ENCODE peak calls at places on chromosomes 5 and 9, in seven cellular contexts. One of them, this sample, is unnamed.

GRCh38 chr5:572398-573019 is 39.6 kb upstream of the CEP72 start:
- DNase-seq in kidney epithelial cell: no peak
- DNase-seq in tibial artery: no peak
- DNase-seq in psoas muscle: no peak
- DNase-seq in upper lobe of right lung: no peak
- DNase-seq in stomach: no peak
- DNase-seq in fibroblast of pulmonary artery: no peak
- DNase-seq in this sample: no peak

GRCh38 chr9:91789941-91790340 is 160.1 kb downstream of the ROR2 start:
- DNase-seq in psoas muscle: no peak
- DNase-seq in kidney epithelial cell: no peak
- DNase-seq in upper lobe of right lung: no peak
- DNase-seq in fibroblast of pulmonary artery: peak
- DNase-seq in stomach: no peak
- DNase-seq in tibial artery: no peak
- DNase-seq in this sample: no peak

GRCh38 chr9:4590430-4591122 is 71.5 kb upstream of the PLPP6 start:
- DNase-seq in stomach: no peak
- DNase-seq in fibroblast of pulmonary artery: no peak
- DNase-seq in tibial artery: no peak
- DNase-seq in psoas muscle: no peak
- DNase-seq in upper lobe of right lung: no peak
- DNase-seq in kidney epithelial cell: no peak
- DNase-seq in this sample: no peak

GRCh38 chr9:114282926-114283325 is 40.0 kb upstream of the ORM1 start:
- DNase-seq in upper lobe of right lung: peak
- DNase-seq in psoas muscle: no peak
- DNase-seq in fibroblast of pulmonary artery: peak
- DNase-seq in tibial artery: no peak
- DNase-seq in stomach: no peak
- DNase-seq in kidney epithelial cell: peak
- DNase-seq in this sample: peak

GRCh38 chr5:172911628-172911880 is 47.7 kb upstream of the RPL26L1 start:
- DNase-seq in upper lobe of right lung: no peak
- DNase-seq in fibroblast of pulmonary artery: no peak
- DNase-seq in psoas muscle: no peak
- DNase-seq in kidney epithelial cell: no peak
- DNase-seq in tibial artery: no peak
- DNase-seq in stomach: no peak
- DNase-seq in this sample: no peak

GRCh38 chr5:43315262-43315661 is 2.0 kb upstream of the HMGCS1 start:
- DNase-seq in stomach: no peak
- DNase-seq in fibroblast of pulmonary artery: peak
- DNase-seq in kidney epithelial cell: peak
- DNase-seq in upper lobe of right lung: no peak
- DNase-seq in psoas muscle: no peak
- DNase-seq in tibial artery: no peak
- DNase-seq in this sample: no peak

GRCh38 chr5:107806705-107807104 is 136.0 kb upstream of the EFNA5 start:
- DNase-seq in fibroblast of pulmonary artery: no peak
- DNase-seq in upper lobe of right lung: no peak
- DNase-seq in kidney epithelial cell: peak
- DNase-seq in stomach: no peak
- DNase-seq in tibial artery: no peak
- DNase-seq in psoas muscle: no peak
- DNase-seq in this sample: no peak

GRCh38 chr5:181243020-181243520 is 636 bp downstream of the RACK1 start:
- DNase-seq in fibroblast of pulmonary artery: no peak
- DNase-seq in upper lobe of right lung: no peak
- DNase-seq in kidney epithelial cell: no peak
- DNase-seq in stomach: no peak
- DNase-seq in tibial artery: no peak
- DNase-seq in psoas muscle: no peak
- DNase-seq in this sample: no peak

GRCh38 chr9:81128701-81129100 is 560.6 kb downstream of the TLE1 start:
- DNase-seq in psoas muscle: no peak
- DNase-seq in stomach: no peak
- DNase-seq in upper lobe of right lung: no peak
- DNase-seq in kidney epithelial cell: no peak
- DNase-seq in fibroblast of pulmonary artery: no peak
- DNase-seq in tibial artery: no peak
- DNase-seq in this sample: no peak

GRCh38 chr5:158777647-158778368 is 321.9 kb downstream of the EBF1 start:
- DNase-seq in upper lobe of right lung: no peak
- DNase-seq in tibial artery: peak
- DNase-seq in kidney epithelial cell: no peak
- DNase-seq in fibroblast of pulmonary artery: no peak
- DNase-seq in stomach: no peak
- DNase-seq in psoas muscle: no peak
- DNase-seq in this sample: no peak

GRCh38 chr9:124202447-124202971 is 55.2 kb upstream of the NEK6 start:
- DNase-seq in psoas muscle: peak
- DNase-seq in tibial artery: peak
- DNase-seq in kidney epithelial cell: no peak
- DNase-seq in stomach: peak
- DNase-seq in fibroblast of pulmonary artery: peak
- DNase-seq in upper lobe of right lung: peak
- DNase-seq in this sample: no peak

GRCh38 chr5:103000089-103000488 is 119.8 kb downstream of the GIN1 start:
- DNase-seq in kidney epithelial cell: no peak
- DNase-seq in psoas muscle: no peak
- DNase-seq in tibial artery: no peak
- DNase-seq in upper lobe of right lung: no peak
- DNase-seq in fibroblast of pulmonary artery: no peak
- DNase-seq in stomach: no peak
- DNase-seq in this sample: no peak

GRCh38 chr5:121949885-121950284 is 11.9 kb upstream of the SRFBP1 start:
- DNase-seq in stomach: no peak
- DNase-seq in tibial artery: no peak
- DNase-seq in kidney epithelial cell: no peak
- DNase-seq in fibroblast of pulmonary artery: peak
- DNase-seq in psoas muscle: no peak
- DNase-seq in upper lobe of right lung: no peak
- DNase-seq in this sample: no peak

GRCh38 chr9:7354704-7355103 is 444.9 kb downstream of the DMAC1 start:
- DNase-seq in fibroblast of pulmonary artery: no peak
- DNase-seq in kidney epithelial cell: no peak
- DNase-seq in psoas muscle: no peak
- DNase-seq in upper lobe of right lung: no peak
- DNase-seq in stomach: no peak
- DNase-seq in tibial artery: no peak
- DNase-seq in this sample: no peak

GRCh38 chr9:125650271-125650737 is 56.7 kb downstream of the MAPKAP1 start:
- DNase-seq in fibroblast of pulmonary artery: peak
- DNase-seq in psoas muscle: no peak
- DNase-seq in tibial artery: no peak
- DNase-seq in kidney epithelial cell: peak
- DNase-seq in stomach: no peak
- DNase-seq in upper lobe of right lung: no peak
- DNase-seq in this sample: no peak

GRCh38 chr9:71783120-71783523 is 14.8 kb upstream of the CEMIP2 start:
- DNase-seq in upper lobe of right lung: peak
- DNase-seq in tibial artery: no peak
- DNase-seq in kidney epithelial cell: no peak
- DNase-seq in stomach: peak
- DNase-seq in fibroblast of pulmonary artery: no peak
- DNase-seq in psoas muscle: no peak
- DNase-seq in this sample: no peak

GRCh38 chr5:68458416-68458815 is 242.9 kb downstream of the PIK3R1 start:
- DNase-seq in kidney epithelial cell: no peak
- DNase-seq in tibial artery: no peak
- DNase-seq in upper lobe of right lung: no peak
- DNase-seq in fibroblast of pulmonary artery: no peak
- DNase-seq in psoas muscle: no peak
- DNase-seq in stomach: no peak
- DNase-seq in this sample: no peak

GRCh38 chr5:14357861-14358260 is 214.7 kb downstream of the TRIO start:
- DNase-seq in fibroblast of pulmonary artery: no peak
- DNase-seq in kidney epithelial cell: no peak
- DNase-seq in upper lobe of right lung: no peak
- DNase-seq in tibial artery: no peak
- DNase-seq in stomach: no peak
- DNase-seq in psoas muscle: no peak
- DNase-seq in this sample: no peak

GRCh38 chr9:90029996-90030395 is 425.2 kb downstream of the GADD45G start:
- DNase-seq in tibial artery: no peak
- DNase-seq in fibroblast of pulmonary artery: no peak
- DNase-seq in upper lobe of right lung: no peak
- DNase-seq in kidney epithelial cell: no peak
- DNase-seq in psoas muscle: no peak
- DNase-seq in stomach: no peak
- DNase-seq in this sample: no peak

GRCh38 chr5:21862986-21863385 is 990.2 kb downstream of the CDH12 start:
- DNase-seq in psoas muscle: no peak
- DNase-seq in tibial artery: no peak
- DNase-seq in fibroblast of pulmonary artery: no peak
- DNase-seq in upper lobe of right lung: no peak
- DNase-seq in kidney epithelial cell: no peak
- DNase-seq in stomach: no peak
- DNase-seq in this sample: no peak

GRCh38 chr5:171984748-171985419 is 21.6 kb downstream of the FBXW11 start:
- DNase-seq in tibial artery: no peak
- DNase-seq in psoas muscle: no peak
- DNase-seq in upper lobe of right lung: no peak
- DNase-seq in kidney epithelial cell: peak
- DNase-seq in fibroblast of pulmonary artery: peak
- DNase-seq in stomach: no peak
- DNase-seq in this sample: peak

GRCh38 chr9:132584616-132585560 is 2.5 kb downstream of the BARHL1 start:
- DNase-seq in upper lobe of right lung: no peak
- DNase-seq in psoas muscle: no peak
- DNase-seq in kidney epithelial cell: no peak
- DNase-seq in fibroblast of pulmonary artery: peak
- DNase-seq in tibial artery: no peak
- DNase-seq in stomach: no peak
- DNase-seq in this sample: no peak

GRCh38 chr5:36363101-36363500 is 61.4 kb upstream of the RANBP3L start:
- DNase-seq in kidney epithelial cell: peak
- DNase-seq in tibial artery: no peak
- DNase-seq in upper lobe of right lung: no peak
- DNase-seq in stomach: no peak
- DNase-seq in fibroblast of pulmonary artery: peak
- DNase-seq in psoas muscle: no peak
- DNase-seq in this sample: peak
- TF ChIP-seq CTCF in kidney epithelial cell: no peak
- TF ChIP-seq CTCF in tibial artery: no peak
- TF ChIP-seq CTCF in upper lobe of right lung: no peak
- TF ChIP-seq CTCF in stomach: no peak
- TF ChIP-seq CTCF in fibroblast of pulmonary artery: peak
- TF ChIP-seq CTCF in psoas muscle: no peak
- TF ChIP-seq CTCF in this sample: no peak

DNA sequence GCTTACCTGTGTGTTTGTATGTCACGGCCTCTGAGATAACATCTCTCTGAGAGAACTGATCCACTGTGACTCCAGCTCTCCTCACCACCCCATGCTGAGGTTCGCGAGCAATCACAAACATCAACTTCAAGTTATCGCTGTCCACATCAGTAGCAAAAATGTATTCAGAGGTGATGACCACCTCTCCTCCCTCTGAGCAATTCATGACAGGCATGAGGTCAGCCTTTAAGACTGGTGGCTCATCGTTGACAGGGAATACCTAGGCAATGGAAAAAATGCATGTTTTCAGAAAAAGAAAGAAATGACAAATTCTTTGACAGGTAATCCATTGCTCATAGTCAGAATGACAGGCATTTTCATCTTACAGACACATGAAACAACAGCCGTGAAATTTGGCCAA is 90.3 kb upstream of the CER1 start:
- DNase-seq in tibial artery: no peak
- DNase-seq in stomach: no peak
- DNase-seq in fibroblast of pulmonary artery: no peak
- DNase-seq in kidney epithelial cell: no peak
- DNase-seq in upper lobe of right lung: no peak
- DNase-seq in psoas muscle: no peak
- DNase-seq in this sample: no peak
- H3K4me3 ChIP-seq in tibial artery: no peak
- H3K4me3 ChIP-seq in stomach: no peak
- H3K4me3 ChIP-seq in fibroblast of pulmonary artery: no peak
- H3K4me3 ChIP-seq in kidney epithelial cell: no peak
- H3K4me3 ChIP-seq in upper lobe of right lung: no peak
- H3K4me3 ChIP-seq in psoas muscle: no peak
- H3K4me3 ChIP-seq in this sample: no peak

GRCh38 chr9:73264636-73265035 is 113.0 kb downstream of the ANXA1 start:
- DNase-seq in kidney epithelial cell: no peak
- DNase-seq in upper lobe of right lung: no peak
- DNase-seq in psoas muscle: no peak
- DNase-seq in stomach: no peak
- DNase-seq in fibroblast of pulmonary artery: no peak
- DNase-seq in tibial artery: no peak
- DNase-seq in this sample: no peak

GRCh38 chr9:73265876-73266275 is 114.2 kb downstream of the ANXA1 start:
- DNase-seq in fibroblast of pulmonary artery: no peak
- DNase-seq in psoas muscle: no peak
- DNase-seq in stomach: no peak
- DNase-seq in upper lobe of right lung: no peak
- DNase-seq in kidney epithelial cell: no peak
- DNase-seq in tibial artery: no peak
- DNase-seq in this sample: no peak

GRCh38 chr9:73270967-73271722 is 119.5 kb downstream of the ANXA1 start:
- DNase-seq in fibroblast of pulmonary artery: peak
- DNase-seq in psoas muscle: no peak
- DNase-seq in stomach: no peak
- DNase-seq in upper lobe of right lung: no peak
- DNase-seq in kidney epithelial cell: peak
- DNase-seq in tibial artery: no peak
- DNase-seq in this sample: peak

DNA sequence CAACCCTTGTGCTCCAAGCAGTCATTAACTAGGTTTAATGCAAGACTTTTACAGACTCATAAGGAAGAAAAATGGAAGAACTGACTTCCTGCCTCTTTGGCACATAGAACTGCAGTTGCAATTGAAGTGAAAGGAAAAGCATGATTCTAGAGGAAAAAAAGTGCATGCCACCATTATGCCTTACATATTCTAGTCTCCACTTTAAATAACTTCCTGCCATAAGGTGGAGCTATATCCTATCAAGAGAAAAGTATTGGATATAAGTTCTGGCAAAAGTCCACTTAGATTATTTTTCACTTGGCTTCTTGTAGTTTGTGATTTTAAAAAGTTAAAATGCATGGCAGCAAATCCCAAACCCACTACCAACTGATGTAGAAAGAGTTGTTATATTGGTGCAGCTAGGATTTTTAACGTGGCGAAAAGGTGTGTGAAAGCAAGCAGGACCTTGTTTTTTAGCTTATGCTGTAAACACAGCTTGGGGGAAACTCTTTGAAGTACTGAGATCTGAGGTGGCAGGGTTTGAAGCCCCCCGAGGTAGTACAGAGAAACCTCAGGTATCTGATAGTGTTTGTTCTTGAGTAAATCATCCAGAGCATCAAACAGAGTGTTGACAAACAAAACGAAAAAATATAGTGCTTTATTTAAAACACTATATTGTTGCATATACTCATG is 117.9 kb downstream of the ANXA1 start:
- DNase-seq in kidney epithelial cell: no peak
- DNase-seq in stomach: no peak
- DNase-seq in psoas muscle: no peak
- DNase-seq in fibroblast of pulmonary artery: peak
- DNase-seq in tibial artery: no peak
- DNase-seq in upper lobe of right lung: no peak
- DNase-seq in this sample: peak
- TF ChIP-seq CTCF in kidney epithelial cell: peak
- TF ChIP-seq CTCF in stomach: no peak
- TF ChIP-seq CTCF in psoas muscle: no peak
- TF ChIP-seq CTCF in fibroblast of pulmonary artery: peak
- TF ChIP-seq CTCF in tibial artery: no peak
- TF ChIP-seq CTCF in upper lobe of right lung: no peak
- TF ChIP-seq CTCF in this sample: no peak

GRCh38 chr9:32578976-32579375 is 6.0 kb upstream of the NDUFB6 start:
- DNase-seq in fibroblast of pulmonary artery: no peak
- DNase-seq in tibial artery: no peak
- DNase-seq in stomach: no peak
- DNase-seq in psoas muscle: no peak
- DNase-seq in kidney epithelial cell: no peak
- DNase-seq in upper lobe of right lung: no peak
- DNase-seq in this sample: no peak
- H3K4me3 ChIP-seq in fibroblast of pulmonary artery: no peak
- H3K4me3 ChIP-seq in tibial artery: peak
- H3K4me3 ChIP-seq in stomach: no peak
- H3K4me3 ChIP-seq in psoas muscle: peak
- H3K4me3 ChIP-seq in kidney epithelial cell: no peak
- H3K4me3 ChIP-seq in upper lobe of right lung: no peak
- H3K4me3 ChIP-seq in this sample: no peak